ENCODE peak calls at places on chromosomes 11 and 22, in four cellular contexts. One of them, this sample, is unnamed.

GRCh38 chr11:61847914-61848581 is 19.9 kb downstream of the FADS2 start:
- DNase-seq in stimulated activated CD4-positive, alpha-beta T cell treated with anti-CD3 and anti-CD28 coated beads, Interleukin-2, amount 100 ng/mL, for 48 hours: no peak
- DNase-seq in heart left ventricle: no peak
- DNase-seq in islet precursor cell: no peak
- DNase-seq in this sample: no peak

GRCh38 chr11:132278801-132279574 is 908.6 kb downstream of the NTM start:
- DNase-seq in heart left ventricle: no peak
- DNase-seq in stimulated activated CD4-positive, alpha-beta T cell treated with anti-CD3 and anti-CD28 coated beads, Interleukin-2, amount 100 ng/mL, for 48 hours: no peak
- DNase-seq in islet precursor cell: no peak
- DNase-seq in this sample: no peak

GRCh38 chr11:44943118-44943517 is 7.6 kb downstream of the TP53I11 start:
- DNase-seq in stimulated activated CD4-positive, alpha-beta T cell treated with anti-CD3 and anti-CD28 coated beads, Interleukin-2, amount 100 ng/mL, for 48 hours: no peak
- DNase-seq in heart left ventricle: no peak
- DNase-seq in islet precursor cell: no peak
- DNase-seq in this sample: no peak

GRCh38 chr11:64245797-64246623 is 733 bp downstream of the PPP1R14B start:
- DNase-seq in heart left ventricle: peak
- DNase-seq in stimulated activated CD4-positive, alpha-beta T cell treated with anti-CD3 and anti-CD28 coated beads, Interleukin-2, amount 100 ng/mL, for 48 hours: peak
- DNase-seq in islet precursor cell: peak
- DNase-seq in this sample: peak

GRCh38 chr11:13826505-13827278 is 135.8 kb upstream of the SPON1 start:
- DNase-seq in islet precursor cell: no peak
- DNase-seq in heart left ventricle: no peak
- DNase-seq in stimulated activated CD4-positive, alpha-beta T cell treated with anti-CD3 and anti-CD28 coated beads, Interleukin-2, amount 100 ng/mL, for 48 hours: no peak
- DNase-seq in this sample: no peak

GRCh38 chr22:30309981-30310672 is 16.6 kb downstream of the TBC1D10A start:
- DNase-seq in heart left ventricle: no peak
- DNase-seq in islet precursor cell: no peak
- DNase-seq in stimulated activated CD4-positive, alpha-beta T cell treated with anti-CD3 and anti-CD28 coated beads, Interleukin-2, amount 100 ng/mL, for 48 hours: no peak
- DNase-seq in this sample: peak

GRCh38 chr11:93939084-93939780 is 81.9 kb upstream of the HEPHL1 start:
- DNase-seq in heart left ventricle: no peak
- DNase-seq in islet precursor cell: no peak
- DNase-seq in stimulated activated CD4-positive, alpha-beta T cell treated with anti-CD3 and anti-CD28 coated beads, Interleukin-2, amount 100 ng/mL, for 48 hours: no peak
- DNase-seq in this sample: no peak

GRCh38 chr11:36583667-36584066 is 10.6 kb upstream of the IFTAP start:
- DNase-seq in stimulated activated CD4-positive, alpha-beta T cell treated with anti-CD3 and anti-CD28 coated beads, Interleukin-2, amount 100 ng/mL, for 48 hours: no peak
- DNase-seq in islet precursor cell: no peak
- DNase-seq in heart left ventricle: no peak
- DNase-seq in this sample: no peak

GRCh38 chr11:15688351-15688792 is 573.6 kb downstream of the INSC start:
- DNase-seq in heart left ventricle: peak
- DNase-seq in stimulated activated CD4-positive, alpha-beta T cell treated with anti-CD3 and anti-CD28 coated beads, Interleukin-2, amount 100 ng/mL, for 48 hours: no peak
- DNase-seq in islet precursor cell: no peak
- DNase-seq in this sample: no peak

GRCh38 chr22:24976442-24977218 is 24.1 kb downstream of the KIAA1671 start:
- DNase-seq in islet precursor cell: no peak
- DNase-seq in stimulated activated CD4-positive, alpha-beta T cell treated with anti-CD3 and anti-CD28 coated beads, Interleukin-2, amount 100 ng/mL, for 48 hours: no peak
- DNase-seq in heart left ventricle: no peak
- DNase-seq in this sample: no peak

GRCh38 chr11:107549253-107549953 is 16.1 kb downstream of the ALKBH8 start:
- DNase-seq in heart left ventricle: no peak
- DNase-seq in islet precursor cell: no peak
- DNase-seq in stimulated activated CD4-positive, alpha-beta T cell treated with anti-CD3 and anti-CD28 coated beads, Interleukin-2, amount 100 ng/mL, for 48 hours: no peak
- DNase-seq in this sample: no peak

GRCh38 chr11:111749646-111750045 is 16.5 kb downstream of the PPP2R1B start:
- DNase-seq in heart left ventricle: no peak
- DNase-seq in stimulated activated CD4-positive, alpha-beta T cell treated with anti-CD3 and anti-CD28 coated beads, Interleukin-2, amount 100 ng/mL, for 48 hours: no peak
- DNase-seq in islet precursor cell: no peak
- DNase-seq in this sample: no peak